ENCODE peak calls at places on chromosome 19, in seven cellular contexts. V, A, E, U, I, F and K are unnamed samples.

GRCh38 chr19:29245221-29245620 is 32.3 kb upstream of the UQCRFS1 start:
- DNase-seq in V (no peak), A (no peak), U (no peak), E (no peak), F (no peak), I (no peak), K (no peak)

GRCh38 chr19:50713556-50714236 is 5.9 kb downstream of the SHANK1 start:
- DNase-seq in E (no peak), V (no peak), F (peak; percentile 35), U (no peak), I (no peak), A (no peak), K (no peak)

GRCh38 chr19:3054972-3055740 is 7.1 kb downstream of the TLE5 start:
- DNase-seq in A (peak; percentile 31), I (peak; percentile 54), U (peak; percentile 42), F (no peak), V (no peak), E (no peak), K (no peak)

GRCh38 chr19:10760268-10760944 is 42.5 kb downstream of the DNM2 start:
- DNase-seq in I (no peak), F (no peak), V (no peak), E (no peak), U (no peak), A (peak; percentile 47), K (no peak)

GRCh38 chr19:1125601-1126533 is 22.1 kb downstream of the GPX4 start:
- DNase-seq in U (no peak), A (peak; percentile 72), F (no peak), E (no peak), I (no peak), V (no peak), K (no peak)

GRCh38 chr19:2511991-2512390 is 36.1 kb downstream of the GADD45B start:
- DNase-seq in U (no peak), A (no peak), E (no peak), V (no peak), I (no peak), F (no peak), K (no peak)

GRCh38 chr19:10419646-10420443 is 493 bp upstream of the PDE4A start:
- DNase-seq in E (no peak), V (no peak), U (no peak), A (peak; percentile 68), F (peak; percentile 60), I (no peak), K (peak; percentile 72)

GRCh38 chr19:10006335-10006708 is 4.0 kb downstream of the COL5A3 start:
- DNase-seq in F (peak; percentile 24), I (no peak), A (peak; percentile 41), E (no peak), U (peak; percentile 36), V (no peak), K (no peak)

GRCh38 chr19:56125806-56126590 is 4.9 kb upstream of the ZNF787 start:
- DNase-seq in A (no peak), I (no peak), V (no peak), F (no peak), E (no peak), U (peak; percentile 74), K (no peak)

GRCh38 chr19:32165176-32165575 is 180.2 kb upstream of the ZNF507 start:
- DNase-seq in A (no peak), I (no peak), E (no peak), F (no peak), V (no peak), U (no peak), K (no peak)

GRCh38 chr19:50214699-50215543 is 11.5 kb downstream of the MYH14 start:
- DNase-seq in A (no peak), E (no peak), F (no peak), V (no peak), U (peak; percentile 75), I (peak; percentile 99), K (no peak)

GRCh38 chr19:20928371-20928770 is 5.3 kb downstream of the ZNF85 start:
- DNase-seq in U (no peak), A (peak; percentile 99), V (no peak), F (no peak), E (no peak), I (no peak), K (peak; percentile 73)

GRCh38 chr19:1455336-1456120 is 5.6 kb downstream of the APC2 start:
- DNase-seq in U (peak; percentile 68), E (no peak), V (no peak), F (peak; percentile 76), A (no peak), I (peak; percentile 66), K (peak; percentile 53)

GRCh38 chr19:12794936-12795335 is 3.6 kb downstream of the JUNB start:
- DNase-seq in V (no peak), U (no peak), F (no peak), I (no peak), A (no peak), E (no peak), K (peak; percentile 25)

GRCh38 chr19:51809787-51810186 is 14.8 kb downstream of the FPR3 start:
- DNase-seq in A (no peak), F (no peak), I (peak; percentile 7), V (no peak), E (no peak), U (no peak), K (no peak)

GRCh38 chr19:34506026-34506370 is 24.4 kb downstream of the WTIP start:
- DNase-seq in U (no peak), E (no peak), I (no peak), V (no peak), F (no peak), A (no peak), K (no peak)

GRCh38 chr19:50548191-50549058 is 19.8 kb downstream of the LRRC4B start:
- DNase-seq in E (no peak), F (no peak), V (no peak), I (no peak), U (no peak), A (no peak), K (no peak)

GRCh38 chr19:38714354-38714778 is 29.9 kb downstream of the CAPN12 start:
- DNase-seq in A (no peak), I (no peak), U (peak; percentile 58), E (no peak), F (no peak), V (no peak), K (no peak)

GRCh38 chr19:38711726-38712153 is 32.5 kb downstream of the CAPN12 start:
- DNase-seq in F (no peak), E (peak; percentile 86), I (no peak), U (peak; percentile 55), A (peak; percentile 91), V (no peak), K (peak; percentile 75)

GRCh38 chr19:38713865-38714264 is 30.4 kb downstream of the CAPN12 start:
- DNase-seq in I (no peak), E (no peak), U (no peak), F (no peak), A (no peak), V (no peak), K (no peak)

GRCh38 chr19:38712161-38712748 is 32.0 kb downstream of the CAPN12 start:
- DNase-seq in E (no peak), F (no peak), I (no peak), A (no peak), U (no peak), V (no peak), K (no peak)

GRCh38 chr19:38713227-38713649 is 31.0 kb downstream of the CAPN12 start:
- DNase-seq in E (no peak), V (no peak), A (no peak), U (peak; percentile 77), I (no peak), F (no peak), K (no peak)
- TF ChIP-seq CTCF in E (no peak), V (no peak), A (no peak), U (no peak), I (no peak), F (no peak), K (no peak)

DNA sequence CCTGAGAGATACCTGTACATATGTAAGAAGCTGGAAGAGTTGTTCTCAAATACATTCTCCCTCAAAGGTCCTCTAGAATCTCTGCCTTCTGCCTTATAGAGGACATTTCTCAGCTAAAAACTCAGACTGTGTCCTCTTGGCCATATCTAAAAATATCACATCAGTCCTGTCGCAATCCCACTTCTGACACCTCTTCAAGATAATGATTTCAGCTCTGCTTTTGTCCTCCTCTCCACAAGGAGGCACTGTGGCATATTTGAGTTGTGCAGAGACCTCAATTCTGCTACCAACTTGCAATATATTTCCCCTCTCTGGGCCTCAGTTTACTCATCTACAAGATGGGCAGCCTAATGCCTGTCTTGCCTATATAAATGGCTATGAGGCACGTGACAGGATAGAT is 16.6 kb downstream of the ADAMTS10 start:
- DNase-seq in I (no peak), E (no peak), F (no peak), V (no peak), U (no peak), A (no peak), K (no peak)
- TF ChIP-seq CTCF in I (no peak), E (peak; percentile 11), F (peak; percentile 37), V (peak; percentile 18), U (no peak), A (peak; percentile 14), K (peak; percentile 22)

DNA sequence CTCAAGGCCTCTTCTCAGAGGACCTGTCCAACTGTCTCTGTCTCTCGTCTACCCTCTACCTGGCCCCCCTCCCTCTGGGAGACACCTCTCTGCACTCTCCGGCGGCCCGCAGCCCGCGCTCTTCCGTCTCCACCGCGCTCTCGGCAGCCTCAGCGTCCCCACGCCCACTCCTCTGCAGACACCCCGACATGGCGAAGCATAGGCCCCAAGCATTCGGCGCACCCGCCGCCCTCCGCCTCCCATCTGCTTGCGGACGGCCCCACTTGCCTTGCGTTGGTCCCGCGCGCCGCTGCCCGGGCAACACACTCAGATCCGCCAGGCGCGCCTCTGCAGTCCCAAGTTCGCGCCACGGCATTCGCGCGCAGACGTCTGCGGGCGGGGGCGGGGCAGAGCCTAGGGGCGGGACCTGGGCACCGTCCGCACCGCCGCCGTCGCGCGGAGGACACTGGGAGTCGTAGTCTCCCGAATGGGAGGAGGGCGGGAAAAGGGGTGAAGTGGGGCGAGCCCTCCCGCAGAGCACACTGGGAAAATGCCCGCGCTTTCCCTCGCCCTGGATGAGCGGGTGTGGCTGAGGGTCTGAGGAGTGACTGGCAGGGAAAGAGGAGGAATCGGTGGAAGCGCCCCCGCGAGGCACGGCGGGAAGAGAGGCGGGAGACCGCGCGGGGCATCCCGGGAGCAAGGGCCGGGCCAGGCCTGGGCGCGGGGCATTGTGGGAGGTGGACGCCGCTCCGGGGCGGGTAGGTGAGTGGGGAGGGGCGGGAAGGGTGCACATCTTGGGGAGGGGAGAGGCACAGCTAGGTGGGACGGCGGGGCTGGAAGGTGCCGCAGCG is at the start of the genes LIG1 and ZSWIM9:
- DNase-seq in E (peak; percentile 89), U (peak; percentile 90), I (peak; percentile 98), F (peak; percentile 94), A (peak; percentile 90), V (peak; percentile 65), K (peak; percentile 95)
- TF ChIP-seq CTCF in E (peak; percentile 1), U (peak; percentile 12), I (no peak), F (no peak), A (no peak), V (no peak), K (peak; percentile 21)

GRCh38 chr19:54462072-54462712 is 1.4 kb downstream of the LENG9 start:
- DNase-seq in I (peak; percentile 37), A (no peak), U (peak; percentile 72), V (no peak), E (no peak), F (no peak), K (no peak)

GRCh38 chr19:54464044-54464623 is 556 bp upstream of the LENG9 start:
- DNase-seq in E (no peak), U (peak; percentile 98), A (peak; percentile 73), I (peak; percentile 99), V (peak; percentile 76), F (peak; percentile 52), K (peak; percentile 99)

GRCh38 chr19:54461201-54462071 is 2.1 kb downstream of the LENG9 start:
- DNase-seq in E (no peak), I (no peak), U (no peak), V (no peak), F (no peak), A (no peak), K (no peak)

GRCh38 chr19:54463531-54464043 is at the start of gene LENG9:
- DNase-seq in U (peak; percentile 100), A (peak; percentile 97), E (peak; percentile 98), I (peak; percentile 99), F (peak; percentile 66), V (peak; percentile 97), K (peak; percentile 100)

GRCh38 chr19:54462713-54463530 is 656 bp downstream of the LENG9 start:
- DNase-seq in U (peak; percentile 83), I (peak; percentile 78), V (no peak), E (no peak), A (no peak), F (no peak), K (peak; percentile 64)
- TF ChIP-seq CTCF in U (no peak), I (peak; percentile 46), V (peak; percentile 4), E (peak; percentile 16), A (no peak), F (no peak), K (peak; percentile 25)